ENCODE peak calls at places on chromosome 4, in eight cellular contexts. B is body of pancreas, R is aorta, I is suprapubic skin, K is left lung, F is heart right ventricle, Z is GM23248, V is Peyer's patch. U is an unnamed sample.
A peak's percentile ranks its signal among the peaks of the same experiment; 100 is the strongest.

GRCh38 chr4:113411496-113411938 is 350.0 kb downstream of the CAMK2D start:
- DNase-seq in Z (peak; percentile 87), I (no peak), R (no peak), K (no peak), V (no peak), B (no peak), F (peak; percentile 23), U (peak; percentile 14)

GRCh38 chr4:174880001-174880400 is 38.2 kb upstream of the ADAM29 start:
- DNase-seq in Z (no peak), F (no peak), B (no peak), R (no peak), V (no peak), K (no peak), I (no peak), U (no peak)

GRCh38 chr4:89204624-89205023 is 93.3 kb downstream of the TIGD2 start:
- DNase-seq in F (no peak), K (no peak), V (no peak), B (no peak), I (no peak), Z (peak; percentile 27), R (no peak), U (no peak)

GRCh38 chr4:6229095-6229494 is 28.7 kb upstream of the JAKMIP1 start:
- DNase-seq in Z (no peak), V (no peak), I (peak; percentile 38), R (peak; percentile 46), K (no peak), F (peak; percentile 41), B (no peak), U (peak; percentile 60)

GRCh38 chr4:159229164-159229563 is 126.3 kb downstream of the RAPGEF2 start:
- DNase-seq in R (no peak), Z (peak; percentile 54), K (no peak), B (no peak), I (no peak), F (no peak), V (no peak), U (no peak)

GRCh38 chr4:110400071-110400470 is 75.9 kb upstream of the ENPEP start:
- DNase-seq in K (no peak), Z (no peak), I (no peak), V (no peak), R (no peak), B (no peak), F (no peak), U (no peak)

GRCh38 chr4:52894408-52894807 is 32.3 kb downstream of the RASL11B start:
- DNase-seq in V (no peak), Z (no peak), R (no peak), I (no peak), K (no peak), B (no peak), F (no peak), U (no peak)

GRCh38 chr4:137032242-137032641 is 500.1 kb downstream of the PCDH18 start:
- DNase-seq in I (no peak), R (no peak), F (no peak), B (no peak), V (no peak), Z (peak; percentile 5), K (no peak), U (no peak)

GRCh38 chr4:112563431-112564200 is 47.6 kb upstream of the NEUROG2 start:
- DNase-seq in K (no peak), F (no peak), Z (no peak), R (no peak), V (no peak), I (no peak), B (no peak), U (no peak)

GRCh38 chr4:5446595-5446994 is 261.8 kb downstream of the EVC2 start:
- DNase-seq in K (no peak), F (no peak), I (peak; percentile 69), Z (no peak), R (peak; percentile 65), B (no peak), V (no peak), U (no peak)

GRCh38 chr4:163598028-163598427 is 103.5 kb downstream of the TMA16 start:
- DNase-seq in F (no peak), V (no peak), I (no peak), K (no peak), R (no peak), Z (no peak), B (no peak), U (no peak)

GRCh38 chr4:175536852-175537453 is 275.1 kb downstream of the GPM6A start:
- DNase-seq in Z (peak; percentile 75), R (no peak), B (no peak), F (no peak), I (no peak), V (no peak), K (no peak), U (no peak)

GRCh38 chr4:37902212-37902611 is 11.3 kb downstream of the TBC1D1 start:
- DNase-seq in B (no peak), K (no peak), Z (no peak), F (no peak), V (no peak), I (no peak), R (no peak), U (no peak)

GRCh38 chr4:77994194-77994721 is 62.9 kb upstream of the FRAS1 start:
- DNase-seq in V (no peak), K (no peak), Z (peak; percentile 79), F (peak; percentile 11), R (no peak), I (no peak), B (peak; percentile 26), U (peak; percentile 52)

GRCh38 chr4:54090804-54091623 is 8.9 kb upstream of the GSX2 start:
- DNase-seq in B (peak; percentile 27), K (peak; percentile 79), I (no peak), V (no peak), Z (peak; percentile 80), F (no peak), R (peak; percentile 83), U (peak; percentile 82)

GRCh38 chr4:186700746-186701145 is 22.9 kb downstream of the FAT1 start:
- DNase-seq in B (peak; percentile 27), V (no peak), F (peak; percentile 67), I (peak; percentile 91), Z (peak; percentile 97), R (peak; percentile 91), K (no peak), U (peak; percentile 23)

GRCh38 chr4:135192746-135193535 is 991.4 kb upstream of the PABPC4L start:
- DNase-seq in F (no peak), B (no peak), Z (no peak), V (no peak), K (no peak), I (no peak), R (no peak), U (no peak)

GRCh38 chr4:76585897-76586360 is 150.9 kb downstream of the SHROOM3 start:
- DNase-seq in R (peak; percentile 91), I (peak; percentile 88), V (peak; percentile 22), K (peak; percentile 93), B (peak; percentile 93), Z (peak; percentile 53), F (peak; percentile 77), U (peak; percentile 97)
- H3K4me1 ChIP-seq in R (no peaks in the 10 kb centered on the region), I (peaks cover 16% of the 10 kb centered on the region), V (no peaks in the 10 kb centered on the region), K (peaks cover 13% of the 10 kb centered on the region), B (peaks cover 24% of the 10 kb centered on the region), Z (peaks cover 33% of the 10 kb centered on the region), F (peaks cover 24% of the 10 kb centered on the region), U (peaks cover 41% of the 10 kb centered on the region)

DNA sequence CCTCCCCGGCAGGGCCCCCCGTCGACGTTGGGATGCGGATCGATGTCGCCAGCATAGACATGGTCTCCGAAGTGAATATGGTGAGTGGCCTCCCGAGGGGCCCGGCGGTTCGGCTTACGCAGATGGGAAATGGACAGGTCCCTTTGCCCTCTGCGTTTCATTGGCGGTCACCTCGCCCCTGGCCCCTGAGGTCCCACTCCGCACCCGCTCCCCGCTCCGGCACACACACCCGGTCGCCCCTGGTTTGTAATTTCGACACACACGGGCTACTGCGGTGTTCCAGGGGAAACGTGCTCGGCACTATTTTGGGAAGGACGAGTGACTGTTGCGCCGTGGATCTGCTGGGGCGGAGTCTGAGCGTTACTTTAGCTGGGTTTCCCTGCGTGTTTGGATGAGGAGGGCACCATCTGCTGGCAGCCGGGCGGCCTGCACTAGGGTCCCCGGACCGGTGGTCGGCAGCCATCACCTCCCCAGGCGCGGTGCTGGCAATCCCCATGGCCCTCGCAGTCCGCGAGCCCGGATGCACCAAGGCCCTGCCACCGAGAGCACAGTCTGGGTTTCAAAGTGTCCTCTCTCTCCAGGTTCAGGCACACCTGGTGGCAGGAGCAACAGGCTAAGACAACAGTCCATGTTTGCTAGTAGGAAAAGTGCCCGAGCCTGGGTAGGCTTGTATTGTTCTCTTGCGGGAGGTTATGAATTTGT is 1.2 kb downstream of the GABRB1 start:
- DNase-seq in K (peak; percentile 82), V (no peak), I (no peak), F (peak; percentile 59), Z (peak; percentile 39), B (peak; percentile 39), R (peak; percentile 82), U (peak; percentile 52)
- H3K4me3 ChIP-seq in K (peak overlapping the region; percentile 14), V (peak overlapping the region; percentile 3), I (peak overlapping the region; percentile 51), F (peak overlapping the region; percentile 55), Z (peak overlapping the region; percentile 48), B (peak overlapping the region; percentile 42), R (no peak overlapping the region), U (peak overlapping the region; percentile 10)

DNA sequence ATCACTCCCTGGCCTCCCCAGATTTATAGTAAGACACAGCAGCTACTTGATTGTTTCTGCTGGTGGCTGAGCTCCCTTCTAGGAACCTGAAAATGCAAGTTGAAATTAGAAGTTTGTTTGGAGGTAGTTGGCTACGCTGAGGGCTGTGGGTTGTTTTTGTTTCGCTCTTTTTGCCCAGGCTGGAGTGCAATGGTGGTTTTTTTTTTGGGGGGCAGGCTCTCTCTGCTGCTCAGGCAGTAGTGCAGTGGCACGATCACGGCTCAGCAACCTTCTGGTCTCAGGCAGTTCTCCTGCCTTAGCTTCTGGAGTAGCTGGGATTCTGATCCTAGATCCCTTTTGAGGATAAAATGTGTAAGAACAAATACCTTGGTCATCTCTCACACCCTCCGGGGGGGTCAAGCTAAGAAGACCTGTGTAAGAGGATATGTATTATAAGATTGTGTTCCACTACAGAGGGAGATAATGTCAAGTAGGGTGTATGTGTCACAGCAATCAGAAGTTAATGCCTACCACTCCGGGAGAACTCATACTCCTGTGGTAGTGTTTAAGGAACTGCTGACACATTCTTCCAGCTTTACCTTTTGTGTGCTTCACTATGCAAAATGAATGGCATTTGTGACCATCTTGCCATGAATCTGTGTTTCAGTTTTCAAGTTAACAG is 9.7 kb downstream of the JADE1 start:
- DNase-seq in V (no peak), I (no peak), F (no peak), R (no peak), Z (no peak), K (no peak), B (no peak), U (peak; percentile 71)
- H3K27ac ChIP-seq in V (no peak overlapping the region), I (no peak overlapping the region), F (no peak overlapping the region), R (no peak overlapping the region), Z (no peak overlapping the region), K (no peak overlapping the region), B (no peak overlapping the region), U (peak overlapping the region; percentile 59)

GRCh38 chr4:8440491-8441311 is at the start of the genes ACOX3 and TRMT44:
- DNase-seq in V (peak; percentile 91), Z (peak; percentile 93), R (peak; percentile 97), F (peak; percentile 91), I (peak; percentile 95), B (peak; percentile 95), K (peak; percentile 96), U (peak; percentile 91)

GRCh38 chr4:8441499-8442091 is 1.0 kb downstream of the TRMT44 start:
- DNase-seq in K (no peak), Z (no peak), R (no peak), V (no peak), F (no peak), I (no peak), B (no peak), U (no peak)

GRCh38 chr4:8439914-8440490 is 521 bp downstream of the ACOX3 start:
- DNase-seq in Z (no peak), K (no peak), F (no peak), R (no peak), I (no peak), B (no peak), V (no peak), U (no peak)

GRCh38 chr4:8439168-8439567 is 1.4 kb downstream of the ACOX3 start:
- DNase-seq in V (no peak), B (peak; percentile 62), I (no peak), Z (no peak), F (no peak), K (no peak), R (no peak), U (no peak)

GRCh38 chr4:8438743-8439142 is 1.8 kb downstream of the ACOX3 start:
- DNase-seq in B (peak; percentile 26), F (no peak), K (no peak), R (no peak), Z (no peak), V (no peak), I (no peak), U (peak; percentile 97)
- H3K4me1 ChIP-seq in B (peaks cover 82% of the 10 kb centered on the region), F (peaks cover 80% of the 10 kb centered on the region), K (peaks cover 79% of the 10 kb centered on the region), R (peaks cover 10% of the 10 kb centered on the region), Z (peaks cover 22% of the 10 kb centered on the region), V (peaks cover 16% of the 10 kb centered on the region), I (peaks cover 80% of the 10 kb centered on the region), U (peaks cover 74% of the 10 kb centered on the region)